ENCODE peak calls at places on chromosomes 16 and 17, in seven cellular contexts. A is B cell, G is lower leg skin, X is OCI-LY7, K is fibroblast of pulmonary artery, H is sigmoid colon, E is foreskin fibroblast. U is an unnamed sample.

GRCh38 chr16:5028950-5029475 is 4.7 kb downstream of the NAGPA start:
- DNase-seq in A (no peak), G (no peak), X (no peak), K (no peak), H (no peak), E (no peak), U (no peak)

GRCh38 chr17:32484628-32485027 is 2.2 kb upstream of the CDK5R1 start:
- DNase-seq in A (no peak), G (no peak), X (no peak), K (no peak), H (no peak), E (no peak), U (peak; percentile 34)

GRCh38 chr17:60333628-60334031 is 58.3 kb downstream of the USP32 start:
- DNase-seq in A (no peak), G (no peak), X (no peak), K (no peak), H (no peak), E (no peak), U (no peak)

GRCh38 chr17:82105882-82106696 is 8.1 kb upstream of the FASN start:
- DNase-seq in A (peak; percentile 73), G (no peak), X (peak; percentile 87), K (peak; percentile 54), H (peak; percentile 73), E (peak; percentile 53), U (peak; percentile 59)

GRCh38 chr16:67758006-67758405 is 38.9 kb upstream of the GFOD2 start:
- DNase-seq in A (no peak), G (no peak), X (no peak), K (no peak), H (no peak), E (no peak), U (no peak)

GRCh38 chr17:4631836-4632582 is 9.5 kb downstream of the ALOX15 start:
- DNase-seq in A (no peak), G (no peak), X (no peak), K (no peak), H (no peak), E (no peak), U (no peak)

GRCh38 chr16:61820398-61820797 is 215.8 kb downstream of the CDH8 start:
- DNase-seq in A (no peak), G (no peak), X (no peak), K (peak; percentile 18), H (no peak), E (no peak), U (no peak)

GRCh38 chr17:60901222-60901621 is 223.6 kb downstream of the BCAS3 start:
- DNase-seq in A (no peak), G (no peak), X (no peak), K (peak; percentile 25), H (no peak), E (no peak), U (no peak)

GRCh38 chr16:48272837-48273421 is 25.6 kb upstream of the ABCC11 start:
- DNase-seq in A (no peak), G (peak; percentile 31), X (no peak), K (no peak), H (no peak), E (no peak), U (no peak)

GRCh38 chr17:18093616-18094408 is 6.1 kb downstream of the DRG2 start:
- DNase-seq in A (no peak), G (no peak), X (peak; percentile 22), K (peak; percentile 87), H (no peak), E (peak; percentile 60), U (no peak)

GRCh38 chr17:74566132-74566753 is 1.1 kb downstream of the CD300H start:
- DNase-seq in A (peak; percentile 57), G (peak; percentile 29), X (peak; percentile 63), K (peak; percentile 29), H (no peak), E (no peak), U (peak; percentile 49)

GRCh38 chr17:35890774-35891155 is 10.6 kb upstream of the CCL5 start:
- DNase-seq in A (no peak), G (no peak), X (no peak), K (no peak), H (no peak), E (no peak), U (no peak)

GRCh38 chr17:10126554-10127493 is 71.6 kb downstream of the GAS7 start:
- DNase-seq in A (no peak), G (no peak), X (no peak), K (peak; percentile 67), H (peak; percentile 82), E (peak; percentile 81), U (no peak)

GRCh38 chr17:42002792-42003301 is 14.4 kb downstream of the DNAJC7 start:
- DNase-seq in A (no peak), G (no peak), X (no peak), K (no peak), H (no peak), E (no peak), U (no peak)

GRCh38 chr16:11258553-11259287 is 2.7 kb upstream of the SOCS1 start:
- DNase-seq in A (no peak), G (peak; percentile 65), X (peak; percentile 66), K (no peak), H (peak; percentile 72), E (no peak), U (no peak)

GRCh38 chr16:89140981-89141883 is 30.3 kb upstream of the CDH15 start:
- DNase-seq in A (no peak), G (no peak), X (no peak), K (no peak), H (no peak), E (no peak), U (no peak)

GRCh38 chr16:89378947-89379771 is 111.2 kb downstream of the ANKRD11 start:
- DNase-seq in A (no peak), G (no peak), X (peak; percentile 34), K (no peak), H (peak; percentile 55), E (no peak), U (no peak)

DNA sequence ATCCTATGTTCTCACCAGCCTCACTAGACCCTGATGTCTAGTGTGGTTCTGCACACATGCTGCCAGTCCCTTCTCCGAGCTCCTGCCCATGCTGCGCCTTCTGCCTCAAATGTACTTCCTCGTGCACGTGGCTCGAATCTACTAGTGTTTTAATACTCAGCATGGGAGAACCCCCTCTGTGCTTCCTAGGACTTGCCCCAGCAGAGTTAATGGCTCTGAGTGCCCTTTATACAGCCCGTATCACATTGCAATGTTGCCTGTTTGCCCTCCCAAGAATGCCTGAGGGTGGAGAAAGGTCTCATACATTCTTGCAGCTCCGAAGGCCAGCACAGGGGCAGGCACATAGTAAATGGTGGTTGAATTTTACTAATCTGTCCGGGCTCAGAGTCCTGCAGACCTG is 190.8 kb upstream of the NLRP1 start:
- DNase-seq in A (no peak), G (no peak), X (no peak), K (no peak), H (no peak), E (no peak), U (no peak)
- TF ChIP-seq CTCF in A (no peak), G (no peak), X (no peak), K (no peak), H (no peak), E (no peak), U (no peak)

GRCh38 chr16:57091990-57092785 is at the start of gene CPNE2:
- DNase-seq in A (no peak), G (no peak), X (peak; percentile 56), K (peak; percentile 42), H (peak; percentile 88), E (peak; percentile 44), U (peak; percentile 72)
- TF ChIP-seq CTCF in A (no peak), G (no peak), X (no peak), K (no peak), H (no peak), E (no peak), U (no peak)

DNA sequence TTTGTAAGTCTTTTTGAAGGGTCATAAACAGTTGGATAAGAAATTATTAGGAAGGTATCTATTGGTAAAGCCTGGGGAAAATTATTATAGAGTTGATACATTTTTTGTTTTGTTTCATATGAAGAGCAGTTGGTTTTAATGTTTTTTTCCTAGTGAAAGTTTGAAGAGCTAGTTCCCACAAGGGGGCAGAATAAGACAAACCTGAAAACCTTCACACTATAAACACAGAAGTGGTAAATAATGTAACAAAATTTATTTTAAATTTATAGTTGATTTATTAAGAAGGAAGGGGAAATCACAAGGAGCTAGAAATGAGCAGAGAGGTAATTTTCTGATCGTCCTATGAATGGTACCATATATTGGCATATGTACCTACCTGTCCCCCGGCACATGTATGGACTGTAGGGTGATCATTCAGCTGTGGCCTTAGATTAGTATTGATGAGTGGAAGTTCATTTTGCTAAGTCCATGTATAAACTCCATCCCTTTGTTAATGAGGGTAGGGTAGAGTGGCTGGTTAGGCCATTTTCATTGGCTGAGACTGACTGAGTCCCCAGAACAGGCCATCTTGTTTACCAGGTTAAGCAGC is 116.3 kb downstream of the TANC2 start:
- DNase-seq in A (no peak), G (no peak), X (no peak), K (peak; percentile 75), H (no peak), E (peak; percentile 9), U (no peak)
- TF ChIP-seq CTCF in A (peak; percentile 66), G (no peak), X (peak; percentile 68), K (peak; percentile 58), H (peak; percentile 32), E (peak; percentile 33), U (peak; percentile 45)

GRCh38 chr17:50151041-50151936 is 812 bp upstream of the PPP1R9B start:
- DNase-seq in A (peak; percentile 90), G (peak; percentile 83), X (peak; percentile 95), K (peak; percentile 94), H (peak; percentile 95), E (peak; percentile 93), U (peak; percentile 77)

GRCh38 chr17:50148226-50149098 is 2.0 kb downstream of the PPP1R9B start:
- DNase-seq in A (peak; percentile 94), G (no peak), X (peak; percentile 84), K (no peak), H (no peak), E (no peak), U (peak; percentile 56)

GRCh38 chr17:50150354-50151040 is at the start of gene PPP1R9B:
- DNase-seq in A (no peak), G (no peak), X (peak; percentile 40), K (no peak), H (no peak), E (no peak), U (peak; percentile 57)

GRCh38 chr17:50149099-50149424 is 1.4 kb downstream of the PPP1R9B start:
- DNase-seq in A (no peak), G (no peak), X (no peak), K (no peak), H (no peak), E (no peak), U (no peak)

DNA sequence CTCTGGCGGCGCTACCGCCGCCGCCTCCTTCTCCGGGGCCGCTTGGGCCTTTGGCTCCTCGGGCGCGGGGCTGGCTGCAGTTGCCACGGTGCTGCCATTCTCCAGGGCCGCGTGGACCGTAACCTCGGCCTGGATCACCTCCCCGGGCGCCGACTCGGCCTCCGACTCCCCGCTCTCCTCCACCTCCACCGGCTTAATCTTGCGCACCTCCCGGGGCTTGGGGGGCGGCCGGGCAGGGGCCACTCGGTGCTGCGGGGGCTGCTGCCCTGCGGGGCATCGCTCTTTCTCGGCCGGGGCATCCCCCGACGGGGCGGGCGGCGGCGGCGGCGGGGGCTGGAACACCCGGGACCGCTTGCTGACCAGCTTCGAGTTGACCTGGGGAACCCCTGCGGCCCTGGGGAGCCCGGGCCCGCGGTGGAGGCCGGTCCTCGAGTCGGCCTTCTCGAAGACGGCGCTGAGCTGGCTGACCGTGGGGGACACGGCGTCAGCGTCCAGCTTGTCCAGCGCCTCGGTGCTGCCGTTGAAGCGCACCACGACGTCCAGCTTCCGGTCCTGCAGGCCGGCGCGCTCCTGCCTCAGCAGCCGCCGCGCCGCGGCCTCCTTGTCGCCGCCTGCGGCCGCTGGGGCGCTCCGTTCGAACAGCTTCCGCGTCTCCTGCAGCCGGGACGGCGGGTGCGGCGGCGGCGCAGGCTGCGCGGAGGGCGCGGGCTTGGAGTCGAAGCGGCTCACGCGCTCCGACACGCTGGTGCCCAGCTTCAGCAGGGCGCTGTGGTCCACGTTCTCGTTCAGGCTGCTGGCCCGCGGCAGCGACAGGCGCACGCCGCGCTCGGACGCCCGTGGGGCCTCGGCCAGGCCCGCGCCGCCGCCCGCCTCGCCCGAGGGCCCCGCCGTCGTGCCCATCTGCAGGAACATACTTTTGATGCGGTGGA is 788 bp downstream of the PPP1R9B start:
- DNase-seq in A (no peak), G (no peak), X (peak; percentile 86), K (peak; percentile 54), H (peak; percentile 80), E (peak; percentile 58), U (peak; percentile 70)
- TF ChIP-seq CTCF in A (no peak), G (no peak), X (no peak), K (no peak), H (peak; percentile 15), E (no peak), U (no peak)